ENCODE peak calls at places on chromosomes 3 and 15, in eight cellular contexts. R, T, F, E, Y, S, I and D are unnamed samples.

GRCh38 chr15:66294157-66294931 is 976 bp downstream of the DIS3L start:
- DNase-seq in R (peak), T (peak), F (no peak), E (peak), Y (peak), S (no peak), I (peak), D (peak)

GRCh38 chr15:65423977-65424679 is 1.4 kb upstream of the IGDCC4 start:
- DNase-seq in R (no peak), T (no peak), F (no peak), E (no peak), Y (peak), S (peak), I (no peak), D (peak)

GRCh38 chr3:20110826-20111225 is 70.6 kb downstream of the KAT2B start:
- DNase-seq in R (no peak), T (no peak), F (no peak), E (no peak), Y (no peak), S (no peak), I (no peak), D (no peak)

GRCh38 chr3:111311126-111311525 is 230.9 kb upstream of the CD96 start:
- DNase-seq in R (no peak), T (no peak), F (peak), E (no peak), Y (no peak), S (no peak), I (no peak), D (no peak)

GRCh38 chr15:50879016-50879415 is 29.5 kb upstream of the AP4E1 start:
- DNase-seq in R (no peak), T (no peak), F (no peak), E (no peak), Y (no peak), S (no peak), I (no peak), D (no peak)

GRCh38 chr3:156728267-156728985 is 54.0 kb downstream of the TIPARP start:
- DNase-seq in R (no peak), T (no peak), F (no peak), E (no peak), Y (peak), S (no peak), I (no peak), D (peak)

GRCh38 chr15:70415330-70415884 is 317.7 kb upstream of the TLE3 start:
- DNase-seq in R (no peak), T (no peak), F (no peak), E (no peak), Y (no peak), S (no peak), I (no peak), D (no peak)

GRCh38 chr3:156207802-156208685 is 87.7 kb downstream of the KCNAB1 start:
- DNase-seq in R (no peak), T (no peak), F (no peak), E (peak), Y (peak), S (no peak), I (no peak), D (no peak)

GRCh38 chr15:34213690-34214089 is 3.8 kb upstream of the KATNBL1 start:
- DNase-seq in R (no peak), T (no peak), F (no peak), E (peak), Y (no peak), S (no peak), I (no peak), D (no peak)

GRCh38 chr3:13557417-13557816 is 8.5 kb downstream of the FBLN2 start:
- DNase-seq in R (no peak), T (no peak), F (no peak), E (no peak), Y (no peak), S (no peak), I (no peak), D (no peak)

GRCh38 chr3:136567599-136568188 is 184.5 kb downstream of the STAG1 start:
- DNase-seq in R (no peak), T (no peak), F (no peak), E (no peak), Y (no peak), S (no peak), I (no peak), D (no peak)

GRCh38 chr3:14124223-14124614 is 451 bp downstream of the CHCHD4 start:
- DNase-seq in R (peak), T (peak), F (peak), E (peak), Y (no peak), S (peak), I (no peak), D (peak)

GRCh38 chr3:25572919-25573385 is 91.8 kb downstream of the TOP2B start:
- DNase-seq in R (no peak), T (no peak), F (no peak), E (peak), Y (no peak), S (no peak), I (no peak), D (no peak)

GRCh38 chr15:32096867-32097266 is 66.6 kb downstream of the CHRNA7 start:
- DNase-seq in R (no peak), T (no peak), F (no peak), E (no peak), Y (no peak), S (no peak), I (no peak), D (no peak)

GRCh38 chr3:4979401-4980228 is at the start of gene BHLHE40:
- DNase-seq in R (no peak), T (no peak), F (no peak), E (no peak), Y (no peak), S (peak), I (no peak), D (no peak)

GRCh38 chr15:51907136-51907862 is 64.3 kb downstream of the LEO1 start:
- DNase-seq in R (peak), T (no peak), F (no peak), E (peak), Y (peak), S (no peak), I (no peak), D (peak)

GRCh38 chr3:94647131-94647530 is 584.3 kb downstream of the NSUN3 start:
- DNase-seq in R (no peak), T (no peak), F (no peak), E (peak), Y (peak), S (no peak), I (no peak), D (peak)

GRCh38 chr3:37991109-37991508 is 523 bp downstream of the VILL start:
- DNase-seq in R (no peak), T (no peak), F (no peak), E (no peak), Y (no peak), S (no peak), I (no peak), D (no peak)

GRCh38 chr15:51621917-51622268 is 678 bp downstream of the DMXL2 start:
- DNase-seq in R (peak), T (peak), F (peak), E (peak), Y (peak), S (peak), I (no peak), D (peak)

GRCh38 chr15:57041416-57041815 is 123.0 kb downstream of the TCF12 start:
- DNase-seq in R (no peak), T (no peak), F (no peak), E (no peak), Y (no peak), S (no peak), I (no peak), D (no peak)

GRCh38 chr3:132435239-132435910 is 18.1 kb downstream of the DNAJC13 start:
- DNase-seq in R (no peak), T (no peak), F (no peak), E (no peak), Y (no peak), S (peak), I (no peak), D (no peak)

GRCh38 chr3:146093928-146094327 is 67.1 kb downstream of the PLOD2 start:
- DNase-seq in R (no peak), T (no peak), F (no peak), E (peak), Y (no peak), S (no peak), I (no peak), D (peak)

GRCh38 chr3:54891540-54891897 is 36.3 kb downstream of the LRTM1 start:
- DNase-seq in R (peak), T (peak), F (no peak), E (peak), Y (peak), S (peak), I (peak), D (peak)

GRCh38 chr3:160616721-160617120 is 51.4 kb upstream of the KPNA4 start:
- DNase-seq in R (no peak), T (no peak), F (no peak), E (peak), Y (peak), S (no peak), I (no peak), D (peak)

GRCh38 chr15:72155021-72155621 is 36.9 kb downstream of the SENP8 start:
- DNase-seq in R (peak), T (peak), F (no peak), E (no peak), Y (peak), S (no peak), I (peak), D (peak)

GRCh38 chr3:45119824-45120614 is 26.2 kb downstream of the CDCP1 start:
- DNase-seq in R (peak), T (no peak), F (no peak), E (no peak), Y (peak), S (no peak), I (no peak), D (peak)

GRCh38 chr3:71402872-71403271 is 180.7 kb downstream of the FOXP1 start:
- DNase-seq in R (no peak), T (no peak), F (no peak), E (no peak), Y (no peak), S (no peak), I (no peak), D (no peak)

GRCh38 chr3:15812183-15812582 is 14.4 kb upstream of the ANKRD28 start:
- DNase-seq in R (no peak), T (no peak), F (no peak), E (peak), Y (peak), S (peak), I (no peak), D (peak)

GRCh38 chr3:111314146-111314873 is 227.7 kb upstream of the CD96 start:
- DNase-seq in R (peak), T (no peak), F (no peak), E (peak), Y (no peak), S (no peak), I (no peak), D (peak)

GRCh38 chr3:123406598-123406997 is 42.3 kb downstream of the ADCY5 start:
- DNase-seq in R (no peak), T (peak), F (no peak), E (no peak), Y (no peak), S (no peak), I (no peak), D (no peak)

GRCh38 chr15:89399390-89400120 is 64.9 kb upstream of the POLG start:
- DNase-seq in R (peak), T (no peak), F (no peak), E (no peak), Y (no peak), S (no peak), I (no peak), D (peak)

GRCh38 chr3:194206375-194206774 is 70.4 kb downstream of the HES1 start:
- DNase-seq in R (peak), T (peak), F (no peak), E (no peak), Y (no peak), S (no peak), I (no peak), D (peak)

GRCh38 chr15:101051291-101052030 is 132.3 kb downstream of the LRRK1 start:
- DNase-seq in R (no peak), T (peak), F (no peak), E (no peak), Y (no peak), S (no peak), I (no peak), D (no peak)

GRCh38 chr15:81225161-81225671 is 28.5 kb downstream of the IL16 start:
- DNase-seq in R (peak), T (peak), F (no peak), E (no peak), Y (no peak), S (peak), I (no peak), D (no peak)

GRCh38 chr15:25870899-25871298 is 7.8 kb upstream of the ATP10A start:
- DNase-seq in R (no peak), T (no peak), F (no peak), E (no peak), Y (no peak), S (no peak), I (no peak), D (no peak)

GRCh38 chr3:83248454-83248853 is 1487.0 kb upstream of the GBE1 start:
- DNase-seq in R (no peak), T (no peak), F (no peak), E (no peak), Y (no peak), S (peak), I (no peak), D (peak)

GRCh38 chr3:84440306-84440705 is 518.5 kb upstream of the CADM2 start:
- DNase-seq in R (no peak), T (no peak), F (no peak), E (no peak), Y (no peak), S (no peak), I (no peak), D (no peak)

GRCh38 chr3:130725746-130726145 is 20.9 kb downstream of the PIK3R4 start:
- DNase-seq in R (no peak), T (no peak), F (no peak), E (no peak), Y (no peak), S (no peak), I (no peak), D (no peak)

GRCh38 chr3:189392969-189393368 is 221.2 kb downstream of the TPRG1 start:
- DNase-seq in R (peak), T (no peak), F (no peak), E (peak), Y (peak), S (peak), I (peak), D (peak)

GRCh38 chr3:66473637-66474036 is 27.2 kb downstream of the LRIG1 start:
- DNase-seq in R (no peak), T (no peak), F (no peak), E (peak), Y (no peak), S (no peak), I (no peak), D (no peak)

GRCh38 chr15:61157933-61158332 is 71.2 kb downstream of the RORA start:
- DNase-seq in R (peak), T (peak), F (no peak), E (no peak), Y (no peak), S (no peak), I (no peak), D (no peak)

GRCh38 chr15:61151791-61152190 is 77.3 kb downstream of the RORA start:
- DNase-seq in R (no peak), T (no peak), F (no peak), E (no peak), Y (no peak), S (no peak), I (no peak), D (no peak)

GRCh38 chr15:61159901-61160300 is 69.2 kb downstream of the RORA start:
- DNase-seq in R (no peak), T (no peak), F (no peak), E (no peak), Y (no peak), S (no peak), I (no peak), D (no peak)

DNA sequence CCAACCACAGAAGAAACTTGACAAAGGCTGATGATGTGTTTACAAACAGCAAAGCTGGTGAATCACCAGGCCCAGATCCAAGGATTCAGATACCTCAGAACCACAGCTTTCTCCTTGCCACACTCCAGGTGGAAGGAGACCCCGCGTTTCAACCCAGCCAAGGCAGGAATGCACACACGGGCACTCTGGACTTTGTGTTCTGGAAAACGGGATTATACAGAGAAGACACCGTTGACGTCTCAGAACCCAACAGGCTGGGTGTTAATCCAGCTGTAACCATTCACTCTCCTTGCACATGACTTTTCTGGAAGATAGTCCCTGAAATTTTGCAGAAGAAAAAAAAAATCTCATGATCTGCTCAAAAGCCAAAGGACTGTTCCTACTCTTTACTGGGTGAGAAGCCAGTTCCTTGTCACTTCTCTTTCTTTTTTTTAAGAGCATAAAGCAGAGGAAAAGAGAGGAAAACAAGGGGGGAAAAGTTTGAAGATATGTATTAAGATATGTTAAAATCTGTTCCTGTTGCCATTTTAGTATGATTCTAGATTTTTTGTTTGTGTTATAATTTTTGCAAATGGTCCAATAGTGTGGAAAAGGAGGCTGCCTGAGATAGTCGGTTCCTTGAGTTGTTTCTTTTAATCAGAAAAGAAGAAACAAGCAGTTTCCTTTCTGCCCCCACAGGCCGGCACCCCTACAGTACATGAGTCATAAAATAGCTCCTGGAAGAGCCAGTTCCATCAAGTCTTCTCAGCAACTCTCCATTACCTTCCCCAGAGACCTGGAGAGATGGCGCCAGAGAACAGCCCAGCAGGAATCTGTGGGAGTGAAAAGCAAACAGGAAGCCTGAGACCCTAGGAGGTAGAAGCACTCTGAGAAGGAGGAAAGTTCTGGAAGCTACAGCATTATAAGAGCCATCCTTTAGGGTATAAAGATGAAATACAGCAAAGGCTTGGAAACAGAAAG is 73.1 kb downstream of the RORA start:
- DNase-seq in R (peak), T (no peak), F (no peak), E (peak), Y (peak), S (peak), I (no peak), D (peak)
- H3K4me3 ChIP-seq in R (no peak), T (no peak), F (no peak), E (no peak), Y (no peak), S (no peak), I (no peak), D (no peak)

DNA sequence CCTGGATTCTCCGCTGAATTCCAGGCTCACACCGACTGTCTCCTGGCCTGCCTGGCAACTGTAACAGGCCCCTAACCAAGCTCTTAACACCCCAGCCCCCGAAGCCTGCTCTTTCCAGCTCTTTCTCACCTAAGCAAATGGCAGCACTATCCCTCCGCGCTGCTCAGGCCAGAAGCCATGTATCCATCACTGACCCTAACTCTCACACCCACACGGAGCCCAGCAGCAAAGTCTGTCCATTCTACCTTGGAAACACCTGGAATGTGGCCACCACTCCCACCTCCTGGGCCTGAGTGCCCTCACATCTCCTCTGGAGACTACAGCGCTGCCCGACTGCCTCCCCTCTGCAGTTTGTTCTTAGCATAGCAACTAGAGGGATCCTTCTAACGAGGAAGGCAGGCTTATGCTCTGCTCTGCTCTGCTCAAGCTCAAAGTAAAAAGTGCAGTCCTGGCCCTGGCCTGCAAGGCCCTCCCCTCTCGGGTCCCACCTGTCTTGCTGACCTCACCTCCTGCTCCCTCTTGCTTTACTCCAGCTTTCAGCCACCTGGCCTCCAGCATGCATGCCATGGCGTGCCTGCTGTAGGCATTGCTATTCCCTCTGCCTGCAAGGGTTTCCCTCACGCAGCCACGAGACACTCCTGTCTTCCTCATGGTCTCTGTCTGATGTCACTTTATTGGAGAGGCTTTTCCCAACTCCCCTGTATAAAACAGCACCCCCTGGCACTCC is 27.2 kb downstream of the FEM1B start:
- DNase-seq in R (no peak), T (peak), F (no peak), E (no peak), Y (peak), S (no peak), I (no peak), D (peak)
- TF ChIP-seq CTCF in R (no peak), T (no peak), F (no peak), E (no peak), Y (no peak), S (no peak), I (no peak), D (peak)

GRCh38 chr15:48872632-48873031 is 5.3 kb upstream of the EID1 start:
- DNase-seq in R (no peak), T (no peak), F (no peak), E (no peak), Y (no peak), S (no peak), I (no peak), D (no peak)

GRCh38 chr15:48868549-48868948 is 9.4 kb upstream of the EID1 start:
- DNase-seq in R (no peak), T (no peak), F (no peak), E (peak), Y (peak), S (peak), I (no peak), D (peak)

GRCh38 chr15:48869966-48870365 is 8.0 kb upstream of the EID1 start:
- DNase-seq in R (no peak), T (no peak), F (no peak), E (no peak), Y (no peak), S (no peak), I (no peak), D (no peak)

GRCh38 chr15:48868018-48868417 is 9.9 kb upstream of the EID1 start:
- DNase-seq in R (no peak), T (no peak), F (no peak), E (peak), Y (peak), S (peak), I (no peak), D (peak)

GRCh38 chr15:48871536-48871935 is 6.4 kb upstream of the EID1 start:
- DNase-seq in R (no peak), T (no peak), F (no peak), E (peak), Y (peak), S (no peak), I (no peak), D (peak)
- H3K4me3 ChIP-seq in R (no peak), T (no peak), F (no peak), E (no peak), Y (no peak), S (no peak), I (no peak), D (no peak)

GRCh38 chr3:28268989-28269388 is 27.6 kb downstream of the CMC1 start:
- DNase-seq in R (no peak), T (no peak), F (no peak), E (no peak), Y (no peak), S (peak), I (no peak), D (no peak)

GRCh38 chr3:28273837-28274236 is 32.4 kb downstream of the CMC1 start:
- DNase-seq in R (no peak), T (no peak), F (no peak), E (no peak), Y (no peak), S (no peak), I (no peak), D (no peak)

GRCh38 chr3:28267984-28268849 is 26.8 kb downstream of the CMC1 start:
- DNase-seq in R (peak), T (no peak), F (no peak), E (no peak), Y (peak), S (no peak), I (no peak), D (peak)
- TF ChIP-seq CTCF in R (peak), T (no peak), F (no peak), E (no peak), Y (no peak), S (no peak), I (peak), D (peak)